ENCODE peak calls at places on chromosomes 5 and 9, in seven cellular contexts. One of them, this sample, is unnamed.

GRCh38 chr9:79512251-79512650 is 59.5 kb upstream of the TLE4 start:
- DNase-seq in gastrocnemius medialis: no peak
- DNase-seq in NCI-H69: no peak
- DNase-seq in HTR-8/SVneo: no peak
- DNase-seq in stromal cell of bone marrow: no peak
- DNase-seq in non-pigmented ciliary epithelial cell: no peak
- DNase-seq in lower lobe of right lung: no peak
- DNase-seq in this sample: no peak

GRCh38 chr9:76302947-76303550 is 91.2 kb downstream of the RFK start:
- DNase-seq in gastrocnemius medialis: no peak
- DNase-seq in NCI-H69: peak; percentile 80
- DNase-seq in HTR-8/SVneo: peak; percentile 42
- DNase-seq in stromal cell of bone marrow: peak; percentile 18
- DNase-seq in non-pigmented ciliary epithelial cell: peak; percentile 18
- DNase-seq in lower lobe of right lung: no peak
- DNase-seq in this sample: no peak

GRCh38 chr9:89022071-89022721 is 30.9 kb downstream of the S1PR3 start:
- DNase-seq in gastrocnemius medialis: no peak
- DNase-seq in NCI-H69: no peak
- DNase-seq in HTR-8/SVneo: no peak
- DNase-seq in stromal cell of bone marrow: peak; percentile 31
- DNase-seq in non-pigmented ciliary epithelial cell: peak; percentile 80
- DNase-seq in lower lobe of right lung: peak; percentile 91
- DNase-seq in this sample: no peak

GRCh38 chr9:83544002-83544698 is 5.9 kb upstream of the FRMD3 start:
- DNase-seq in gastrocnemius medialis: no peak
- DNase-seq in NCI-H69: peak; percentile 95
- DNase-seq in HTR-8/SVneo: no peak
- DNase-seq in stromal cell of bone marrow: peak; percentile 31
- DNase-seq in non-pigmented ciliary epithelial cell: peak; percentile 40
- DNase-seq in lower lobe of right lung: no peak
- DNase-seq in this sample: no peak

GRCh38 chr9:70935856-70936255 is 185.6 kb downstream of the TRPM3 start:
- DNase-seq in gastrocnemius medialis: no peak
- DNase-seq in NCI-H69: no peak
- DNase-seq in HTR-8/SVneo: no peak
- DNase-seq in stromal cell of bone marrow: peak; percentile 52
- DNase-seq in non-pigmented ciliary epithelial cell: no peak
- DNase-seq in lower lobe of right lung: no peak
- DNase-seq in this sample: no peak

GRCh38 chr9:99966720-99967119 is 60.3 kb downstream of the STX17 start:
- DNase-seq in gastrocnemius medialis: no peak
- DNase-seq in NCI-H69: no peak
- DNase-seq in HTR-8/SVneo: peak; percentile 10
- DNase-seq in stromal cell of bone marrow: no peak
- DNase-seq in non-pigmented ciliary epithelial cell: no peak
- DNase-seq in lower lobe of right lung: no peak
- DNase-seq in this sample: no peak

GRCh38 chr5:176187276-176188062 is 50.8 kb upstream of the SIMC1 start:
- DNase-seq in gastrocnemius medialis: no peak
- DNase-seq in NCI-H69: peak; percentile 24
- DNase-seq in HTR-8/SVneo: no peak
- DNase-seq in stromal cell of bone marrow: no peak
- DNase-seq in non-pigmented ciliary epithelial cell: no peak
- DNase-seq in lower lobe of right lung: no peak
- DNase-seq in this sample: no peak

GRCh38 chr9:127654619-127655018 is 42.5 kb downstream of the STXBP1 start:
- DNase-seq in gastrocnemius medialis: no peak
- DNase-seq in NCI-H69: no peak
- DNase-seq in HTR-8/SVneo: no peak
- DNase-seq in stromal cell of bone marrow: no peak
- DNase-seq in non-pigmented ciliary epithelial cell: no peak
- DNase-seq in lower lobe of right lung: no peak
- DNase-seq in this sample: no peak

GRCh38 chr5:127685662-127686061 is 17.5 kb upstream of the CCDC192 start:
- DNase-seq in gastrocnemius medialis: no peak
- DNase-seq in NCI-H69: no peak
- DNase-seq in HTR-8/SVneo: no peak
- DNase-seq in stromal cell of bone marrow: no peak
- DNase-seq in non-pigmented ciliary epithelial cell: no peak
- DNase-seq in lower lobe of right lung: no peak
- DNase-seq in this sample: no peak

GRCh38 chr5:73748510-73749410 is 122.8 kb downstream of the ARHGEF28 start:
- DNase-seq in gastrocnemius medialis: no peak
- DNase-seq in NCI-H69: peak; percentile 73
- DNase-seq in HTR-8/SVneo: no peak
- DNase-seq in stromal cell of bone marrow: no peak
- DNase-seq in non-pigmented ciliary epithelial cell: no peak
- DNase-seq in lower lobe of right lung: peak; percentile 49
- DNase-seq in this sample: no peak

GRCh38 chr5:160629007-160629402 is 207.3 kb downstream of the PTTG1 start:
- DNase-seq in gastrocnemius medialis: no peak
- DNase-seq in NCI-H69: peak; percentile 38
- DNase-seq in HTR-8/SVneo: no peak
- DNase-seq in stromal cell of bone marrow: no peak
- DNase-seq in non-pigmented ciliary epithelial cell: no peak
- DNase-seq in lower lobe of right lung: no peak
- DNase-seq in this sample: peak; percentile 92

GRCh38 chr9:114138537-114138936 is 16.8 kb upstream of the COL27A1 start:
- DNase-seq in gastrocnemius medialis: no peak
- DNase-seq in NCI-H69: no peak
- DNase-seq in HTR-8/SVneo: no peak
- DNase-seq in stromal cell of bone marrow: peak; percentile 37
- DNase-seq in non-pigmented ciliary epithelial cell: no peak
- DNase-seq in lower lobe of right lung: no peak
- DNase-seq in this sample: no peak

GRCh38 chr9:133627341-133627740 is 8.8 kb upstream of the DBH start:
- DNase-seq in gastrocnemius medialis: no peak
- DNase-seq in NCI-H69: no peak
- DNase-seq in HTR-8/SVneo: no peak
- DNase-seq in stromal cell of bone marrow: no peak
- DNase-seq in non-pigmented ciliary epithelial cell: no peak
- DNase-seq in lower lobe of right lung: no peak
- DNase-seq in this sample: no peak

GRCh38 chr5:143920772-143921171 is 108.8 kb downstream of the HMHB1 start:
- DNase-seq in gastrocnemius medialis: no peak
- DNase-seq in NCI-H69: no peak
- DNase-seq in HTR-8/SVneo: peak; percentile 12
- DNase-seq in stromal cell of bone marrow: no peak
- DNase-seq in non-pigmented ciliary epithelial cell: no peak
- DNase-seq in lower lobe of right lung: no peak
- DNase-seq in this sample: no peak

GRCh38 chr5:82334856-82335255 is 56.7 kb upstream of the RPS23 start:
- DNase-seq in gastrocnemius medialis: no peak
- DNase-seq in NCI-H69: no peak
- DNase-seq in HTR-8/SVneo: no peak
- DNase-seq in stromal cell of bone marrow: peak; percentile 84
- DNase-seq in non-pigmented ciliary epithelial cell: peak; percentile 89
- DNase-seq in lower lobe of right lung: no peak
- DNase-seq in this sample: no peak

GRCh38 chr9:127789179-127789578 is 3.3 kb downstream of the CDK9 start:
- DNase-seq in gastrocnemius medialis: no peak
- DNase-seq in NCI-H69: no peak
- DNase-seq in HTR-8/SVneo: no peak
- DNase-seq in stromal cell of bone marrow: no peak
- DNase-seq in non-pigmented ciliary epithelial cell: no peak
- DNase-seq in lower lobe of right lung: no peak
- DNase-seq in this sample: no peak

GRCh38 chr9:6955251-6955921 is 197.6 kb downstream of the KDM4C start:
- DNase-seq in gastrocnemius medialis: no peak
- DNase-seq in NCI-H69: peak; percentile 78
- DNase-seq in HTR-8/SVneo: no peak
- DNase-seq in stromal cell of bone marrow: no peak
- DNase-seq in non-pigmented ciliary epithelial cell: no peak
- DNase-seq in lower lobe of right lung: no peak
- DNase-seq in this sample: no peak

GRCh38 chr9:3528466-3528865 is 2.7 kb upstream of the RFX3 start:
- DNase-seq in gastrocnemius medialis: no peak
- DNase-seq in NCI-H69: peak; percentile 83
- DNase-seq in HTR-8/SVneo: no peak
- DNase-seq in stromal cell of bone marrow: no peak
- DNase-seq in non-pigmented ciliary epithelial cell: no peak
- DNase-seq in lower lobe of right lung: no peak
- DNase-seq in this sample: no peak

GRCh38 chr9:76891874-76892273 is 14.0 kb downstream of the PRUNE2 start:
- DNase-seq in gastrocnemius medialis: no peak
- DNase-seq in NCI-H69: peak; percentile 30
- DNase-seq in HTR-8/SVneo: no peak
- DNase-seq in stromal cell of bone marrow: no peak
- DNase-seq in non-pigmented ciliary epithelial cell: no peak
- DNase-seq in lower lobe of right lung: no peak
- DNase-seq in this sample: no peak

GRCh38 chr5:132203464-132203818 is 24.2 kb downstream of the P4HA2 start:
- DNase-seq in gastrocnemius medialis: no peak
- DNase-seq in NCI-H69: no peak
- DNase-seq in HTR-8/SVneo: no peak
- DNase-seq in stromal cell of bone marrow: peak; percentile 28
- DNase-seq in non-pigmented ciliary epithelial cell: no peak
- DNase-seq in lower lobe of right lung: no peak
- DNase-seq in this sample: no peak

This sample was measured in NCI-H524 treated with DMSO at 0.1 percent for 48 hours.